ENCODE peak calls at places on chromosomes 16 and 17, in four cellular contexts. Y, P, O and Z are unnamed samples.

GRCh38 chr17:17370711-17371110 is 67.5 kb downstream of the NT5M start:
- DNase-seq in Y (no peak), O (no peak), P (no peak), Z (no peak)

GRCh38 chr17:70947215-70947614 is 777.9 kb downstream of the KCNJ2 start:
- DNase-seq in O (no peak), Y (no peak), P (no peak), Z (no peak)

GRCh38 chr17:69870091-69870530 is 204.9 kb upstream of the KCNJ16 start:
- DNase-seq in P (no peak), Y (no peak), O (peak), Z (no peak)

GRCh38 chr17:71527311-71527710 is 593.5 kb upstream of the SOX9 start:
- DNase-seq in Y (no peak), O (no peak), P (no peak), Z (no peak)

GRCh38 chr17:33169580-33170285 is 123.4 kb downstream of the ASIC2 start:
- DNase-seq in O (no peak), P (no peak), Y (no peak), Z (no peak)

GRCh38 chr17:27322690-27323508 is 29.0 kb downstream of the WSB1 start:
- DNase-seq in O (no peak), P (no peak), Y (no peak), Z (no peak)

GRCh38 chr17:35849469-35850348 is 19.0 kb downstream of the HEATR9 start:
- DNase-seq in P (peak), O (peak), Y (peak), Z (no peak)

GRCh38 chr17:27956601-27957445 is 63.7 kb upstream of the LYRM9 start:
- DNase-seq in P (peak), O (peak), Y (no peak), Z (no peak)

GRCh38 chr16:82653550-82654511 is 27.1 kb downstream of the CDH13 start:
- DNase-seq in Y (no peak), O (peak), P (no peak), Z (no peak)

GRCh38 chr17:45123930-45124796 is 8.2 kb downstream of the PLCD3 start:
- DNase-seq in Y (no peak), O (peak), P (no peak), Z (peak)

GRCh38 chr16:58509256-58510096 is 5.8 kb upstream of the SETD6 start:
- DNase-seq in P (no peak), Y (no peak), O (no peak), Z (no peak)

GRCh38 chr17:17994271-17994670 is 21.6 kb downstream of the DRC3 start:
- DNase-seq in O (no peak), Y (no peak), P (peak), Z (no peak)

GRCh38 chr17:19867654-19868395 is at the start of gene ULK2:
- DNase-seq in P (peak), Y (peak), O (peak), Z (peak)

GRCh38 chr17:10699861-10700260 is 2.5 kb downstream of the ADPRM start:
- DNase-seq in O (no peak), P (no peak), Y (no peak), Z (no peak)

GRCh38 chr17:45244725-45245656 is 16.9 kb downstream of the SPATA32 start:
- DNase-seq in O (no peak), Y (no peak), P (no peak), Z (no peak)

GRCh38 chr17:55004484-55004883 is 35.9 kb downstream of the STXBP4 start:
- DNase-seq in O (no peak), Y (no peak), P (no peak), Z (no peak)